ENCODE peak calls at places on chromosomes 13 and 19, in six cellular contexts. B is fibroblast of lung, R is hepatocyte, T is neural progenitor cell, M is endothelial cell of umbilical vein, P is PC-9. H is an unnamed sample.

GRCh38 chr19:7230826-7231225 is 63.4 kb downstream of the INSR start:
- DNase-seq in B (no peak), R (no peak), T (no peak), M (no peak), P (no peak), H (no peak)

GRCh38 chr19:19384486-19384885 is 21.0 kb upstream of the GATAD2A start:
- DNase-seq in B (no peak), R (no peak), T (no peak), M (no peak), P (no peak), H (no peak)

GRCh38 chr19:31527443-31527842 is 178.2 kb upstream of the TSHZ3 start:
- DNase-seq in B (no peak), R (no peak), T (no peak), M (no peak), P (no peak), H (no peak)

GRCh38 chr19:55304279-55304978 is 20.6 kb downstream of the BRSK1 start:
- DNase-seq in B (peak), R (peak), T (peak), M (no peak), P (peak), H (no peak)

GRCh38 chr13:74290324-74290773 is 156.1 kb upstream of the KLF12 start:
- DNase-seq in B (peak), R (peak), T (peak), M (peak), P (peak), H (no peak)

GRCh38 chr19:48501446-48501960 is 10.1 kb downstream of the LMTK3 start:
- DNase-seq in B (no peak), R (peak), T (peak), M (no peak), P (peak), H (no peak)

GRCh38 chr19:15144046-15144646 is 36.9 kb downstream of the SYDE1 start:
- DNase-seq in B (peak), R (no peak), T (no peak), M (no peak), P (peak), H (no peak)

GRCh38 chr19:35449347-35450043 is 1.4 kb downstream of the FFAR2 start:
- DNase-seq in B (no peak), R (peak), T (no peak), M (no peak), P (peak), H (no peak)

GRCh38 chr19:31223805-31224534 is 125.3 kb downstream of the TSHZ3 start:
- DNase-seq in B (peak), R (peak), T (no peak), M (no peak), P (no peak), H (peak)

GRCh38 chr19:31173991-31174390 is 175.2 kb downstream of the TSHZ3 start:
- DNase-seq in B (no peak), R (no peak), T (no peak), M (no peak), P (no peak), H (no peak)

GRCh38 chr13:93249918-93250306 is 23.3 kb downstream of the GPC6 start:
- DNase-seq in B (no peak), R (no peak), T (no peak), M (no peak), P (no peak), H (no peak)

GRCh38 chr19:18898533-18899408 is 2.8 kb upstream of the CERS1 start:
- DNase-seq in B (no peak), R (no peak), T (peak), M (no peak), P (no peak), H (no peak)

GRCh38 chr13:113493315-113493951 is 2.9 kb upstream of the DCUN1D2 start:
- DNase-seq in B (peak), R (peak), T (no peak), M (peak), P (peak), H (no peak)

GRCh38 chr19:30783212-30783611 is 411.0 kb downstream of the ZNF536 start:
- DNase-seq in B (no peak), R (no peak), T (no peak), M (no peak), P (no peak), H (no peak)

GRCh38 chr13:99973163-99973785 is 1.7 kb upstream of the ZIC5 start:
- DNase-seq in B (no peak), R (no peak), T (no peak), M (no peak), P (no peak), H (no peak)

GRCh38 chr13:99974939-99975561 is 3.5 kb upstream of the ZIC5 start:
- DNase-seq in B (no peak), R (no peak), T (peak), M (no peak), P (no peak), H (no peak)

GRCh38 chr13:99972190-99972731 is 694 bp upstream of the ZIC5 start:
- DNase-seq in B (no peak), R (no peak), T (peak), M (no peak), P (no peak), H (no peak)

GRCh38 chr13:99974296-99974938 is 2.9 kb upstream of the ZIC5 start:
- DNase-seq in B (no peak), R (no peak), T (peak), M (no peak), P (no peak), H (no peak)

DNA sequence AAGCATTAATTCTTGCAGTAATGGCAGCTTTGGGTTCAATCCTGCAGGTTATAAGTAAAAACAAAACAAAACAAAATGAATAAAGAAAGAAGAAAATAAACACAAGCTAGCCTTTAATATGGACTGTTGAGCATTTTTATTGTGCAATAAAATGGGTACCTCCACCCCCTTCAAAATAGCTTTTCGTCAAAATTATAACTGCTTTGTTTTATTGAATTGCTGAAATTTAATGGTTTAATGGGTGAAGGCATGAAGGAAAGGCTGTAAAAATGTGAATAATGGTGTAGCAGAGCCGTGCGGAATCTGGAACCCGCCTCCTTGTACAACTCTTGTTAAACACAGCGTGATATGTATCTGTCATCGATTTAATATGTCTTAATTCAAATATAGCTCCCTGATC is 2.2 kb upstream of the ZIC5 start:
- DNase-seq in B (no peak), R (no peak), T (no peak), M (no peak), P (no peak), H (no peak)
- TF ChIP-seq EZH2 in B (no peak), R (peak), T (no peak), M (no peak), P (no peak), H (no peak)

GRCh38 chr19:33227870-33228599 is 2.4 kb upstream of the SLC7A10 start:
- DNase-seq in B (no peak), R (no peak), T (no peak), M (no peak), P (no peak), H (no peak)

GRCh38 chr19:33225458-33225925 is at the start of gene SLC7A10:
- DNase-seq in B (no peak), R (peak), T (peak), M (no peak), P (no peak), H (no peak)

GRCh38 chr19:33224694-33225457 is 774 bp downstream of the SLC7A10 start:
- DNase-seq in B (no peak), R (no peak), T (no peak), M (no peak), P (no peak), H (no peak)

GRCh38 chr19:33226550-33227241 is 1.0 kb upstream of the SLC7A10 start:
- DNase-seq in B (peak), R (peak), T (peak), M (no peak), P (no peak), H (no peak)

GRCh38 chr19:33227242-33227650 is 1.6 kb upstream of the SLC7A10 start:
- DNase-seq in B (peak), R (no peak), T (no peak), M (no peak), P (no peak), H (no peak)
- TF ChIP-seq EZH2 in B (peak), R (no peak), T (no peak), M (no peak), P (no peak), H (no peak)

GRCh38 chr13:20873348-20873747 is 29.2 kb downstream of the XPO4 start:
- DNase-seq in B (peak), R (no peak), T (peak), M (peak), P (no peak), H (no peak)

GRCh38 chr13:20869540-20869939 is 33.0 kb downstream of the XPO4 start:
- DNase-seq in B (no peak), R (no peak), T (no peak), M (peak), P (no peak), H (no peak)

GRCh38 chr13:20870829-20871228 is 31.7 kb downstream of the XPO4 start:
- DNase-seq in B (no peak), R (no peak), T (no peak), M (no peak), P (no peak), H (no peak)

GRCh38 chr13:20867408-20867807 is 35.1 kb downstream of the XPO4 start:
- DNase-seq in B (no peak), R (no peak), T (no peak), M (no peak), P (no peak), H (no peak)
- TF ChIP-seq EZH2 in B (no peak), R (no peak), T (no peak), M (no peak), P (no peak), H (no peak)

GRCh38 chr13:60139272-60139671 is 24.5 kb downstream of the DIAPH3 start:
- DNase-seq in B (peak), R (no peak), T (no peak), M (no peak), P (no peak), H (no peak)
- TF ChIP-seq EZH2 in B (no peak), R (no peak), T (no peak), M (no peak), P (no peak), H (no peak)

DNA sequence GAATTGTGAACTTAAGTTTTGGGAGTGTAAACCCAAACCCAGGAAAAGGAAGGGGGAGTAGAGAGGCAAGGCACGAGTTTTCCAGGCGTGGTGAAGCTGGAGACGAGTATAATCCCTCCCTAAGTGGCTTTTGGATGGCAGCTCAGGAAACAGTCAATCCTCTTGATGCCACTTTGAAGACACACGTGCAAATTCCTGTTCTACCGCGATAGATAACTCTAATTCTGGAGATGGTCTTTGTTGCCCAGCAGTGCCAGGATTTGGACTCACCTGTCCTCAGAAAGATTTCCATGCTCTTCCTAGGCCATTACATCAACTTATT is 2.0 kb downstream of the HS6ST3 start:
- DNase-seq in B (no peak), R (no peak), T (no peak), M (no peak), P (no peak), H (no peak)
- TF ChIP-seq EZH2 in B (no peak), R (no peak), T (peak), M (no peak), P (no peak), H (no peak)

GRCh38 chr19:4342421-4343055 is 824 bp upstream of the MPND start:
- DNase-seq in B (peak), R (peak), T (peak), M (peak), P (peak), H (peak)
- TF ChIP-seq EZH2 in B (peak), R (no peak), T (no peak), M (peak), P (no peak), H (no peak)

GRCh38 chr13:33015791-33016323 is 366 bp upstream of the KL start:
- DNase-seq in B (no peak), R (peak), T (peak), M (no peak), P (no peak), H (no peak)
- TF ChIP-seq EZH2 in B (peak), R (peak), T (peak), M (peak), P (no peak), H (no peak)

H was measured in SK-N-MC.